ENCODE peak calls at places on chromosomes 7 and 10, in nine cellular contexts. M is HCT116, T is SK-N-SH, G is K562, E is GM23338, V is A549, R is HL-60, I is Panc1, B is HepG2. Q is an unnamed sample.

GRCh38 chr10:116779076-116779687 is 36.8 kb upstream of the HSPA12A start:
- DNase-seq in M (peak), T (no peak), G (no peak), E (no peak), V (no peak), R (no peak), I (no peak), B (no peak), Q (no peak)

GRCh38 chr10:121036431-121036830 is 185.3 kb downstream of the WDR11 start:
- DNase-seq in M (no peak), T (no peak), G (no peak), E (peak), V (no peak), R (no peak), I (no peak), B (no peak), Q (no peak)

GRCh38 chr7:28626191-28626590 is 213.9 kb downstream of the CREB5 start:
- DNase-seq in M (no peak), T (no peak), G (no peak), E (no peak), V (no peak), R (no peak), I (no peak), B (no peak), Q (no peak)

GRCh38 chr7:128872394-128872824 is 9.8 kb downstream of the ATP6V1F start:
- DNase-seq in M (no peak), T (no peak), G (peak), E (peak), V (no peak), R (no peak), I (no peak), B (no peak), Q (no peak)

GRCh38 chr10:48805411-48805810 is 120.7 kb downstream of the WDFY4 start:
- DNase-seq in M (no peak), T (no peak), G (no peak), E (no peak), V (no peak), R (no peak), I (no peak), B (no peak), Q (no peak)

GRCh38 chr10:19659920-19660655 is 156.1 kb upstream of the PLXDC2 start:
- DNase-seq in M (no peak), T (no peak), G (no peak), E (no peak), V (no peak), R (no peak), I (no peak), B (no peak), Q (no peak)

GRCh38 chr7:123633553-123633952 is 22.1 kb upstream of the LMOD2 start:
- DNase-seq in M (no peak), T (peak), G (no peak), E (no peak), V (no peak), R (no peak), I (no peak), B (no peak), Q (no peak)

GRCh38 chr7:4706384-4707032 is 24.4 kb downstream of the FOXK1 start:
- DNase-seq in M (no peak), T (no peak), G (no peak), E (peak), V (no peak), R (peak), I (no peak), B (no peak), Q (no peak)

GRCh38 chr7:107213193-107213788 is 44.5 kb downstream of the HBP1 start:
- DNase-seq in M (no peak), T (no peak), G (no peak), E (no peak), V (no peak), R (no peak), I (no peak), B (no peak), Q (no peak)

GRCh38 chr10:784759-785538 is 95.5 kb upstream of the DIP2C start:
- DNase-seq in M (peak), T (peak), G (peak), E (peak), V (peak), R (peak), I (no peak), B (no peak), Q (no peak)

GRCh38 chr7:139777948-139778841 is at the start of gene HIPK2:
- DNase-seq in M (no peak), T (peak), G (peak), E (peak), V (peak), R (peak), I (no peak), B (peak), Q (no peak)

GRCh38 chr7:114930829-114931655 is 9.1 kb downstream of the MDFIC start:
- DNase-seq in M (no peak), T (no peak), G (no peak), E (no peak), V (no peak), R (no peak), I (no peak), B (no peak), Q (no peak)

GRCh38 chr10:3805791-3806381 is 20.9 kb upstream of the KLF6 start:
- DNase-seq in M (peak), T (no peak), G (peak), E (no peak), V (no peak), R (no peak), I (no peak), B (no peak), Q (no peak)

GRCh38 chr7:66556177-66556548 is 72.5 kb upstream of the KCTD7 start:
- DNase-seq in M (no peak), T (no peak), G (no peak), E (no peak), V (no peak), R (no peak), I (no peak), B (no peak), Q (no peak)

GRCh38 chr10:27564381-27564780 is 60.3 kb downstream of the RAB18 start:
- DNase-seq in M (no peak), T (no peak), G (no peak), E (no peak), V (no peak), R (no peak), I (no peak), B (no peak), Q (no peak)

GRCh38 chr7:35248576-35249536 is 5.0 kb downstream of the TBX20 start:
- DNase-seq in M (no peak), T (no peak), G (peak), E (peak), V (no peak), R (no peak), I (no peak), B (no peak), Q (no peak)

GRCh38 chr7:158377800-158378623 is 209.6 kb downstream of the PTPRN2 start:
- DNase-seq in M (no peak), T (no peak), G (no peak), E (no peak), V (no peak), R (no peak), I (no peak), B (peak), Q (no peak)

GRCh38 chr7:115357213-115357999 is 435.5 kb downstream of the MDFIC start:
- DNase-seq in M (no peak), T (no peak), G (no peak), E (no peak), V (no peak), R (no peak), I (no peak), B (no peak), Q (no peak)

GRCh38 chr10:45379891-45380540 is 6.0 kb downstream of the ALOX5 start:
- DNase-seq in M (no peak), T (no peak), G (no peak), E (no peak), V (no peak), R (peak), I (no peak), B (no peak), Q (no peak)

GRCh38 chr10:132508497-132509443 is 28.8 kb upstream of the INPP5A start:
- DNase-seq in M (no peak), T (peak), G (no peak), E (no peak), V (no peak), R (no peak), I (no peak), B (no peak), Q (no peak)

GRCh38 chr10:49632406-49633317 is 18.8 kb downstream of the CHAT start:
- DNase-seq in M (peak), T (no peak), G (no peak), E (no peak), V (no peak), R (no peak), I (no peak), B (no peak), Q (no peak)

GRCh38 chr10:123287594-123288247 is 133.5 kb downstream of the BUB3 start:
- DNase-seq in M (peak), T (peak), G (no peak), E (no peak), V (peak), R (no peak), I (peak), B (no peak), Q (no peak)

GRCh38 chr7:435518-436366 is 83.9 kb downstream of the PDGFA start:
- DNase-seq in M (no peak), T (no peak), G (no peak), E (no peak), V (peak), R (no peak), I (no peak), B (no peak), Q (no peak)

GRCh38 chr7:85021090-85021704 is 165.7 kb downstream of the SEMA3D start:
- DNase-seq in M (no peak), T (no peak), G (no peak), E (peak), V (peak), R (no peak), I (no peak), B (no peak), Q (no peak)

GRCh38 chr10:77436257-77436780 is 201.3 kb downstream of the KCNMA1 start:
- DNase-seq in M (no peak), T (no peak), G (no peak), E (no peak), V (no peak), R (no peak), I (no peak), B (no peak), Q (no peak)

GRCh38 chr10:44628921-44629320 is 244.0 kb upstream of the CXCL12 start:
- DNase-seq in M (no peak), T (no peak), G (peak), E (peak), V (no peak), R (no peak), I (no peak), B (no peak), Q (no peak)

GRCh38 chr7:132815696-132816334 is 239.5 kb upstream of the PLXNA4 start:
- DNase-seq in M (no peak), T (no peak), G (no peak), E (peak), V (no peak), R (no peak), I (no peak), B (no peak), Q (no peak)

GRCh38 chr10:126421745-126422144 is 33.5 kb upstream of the ADAM12 start:
- DNase-seq in M (no peak), T (no peak), G (no peak), E (no peak), V (no peak), R (no peak), I (no peak), B (no peak), Q (no peak)

GRCh38 chr7:77306231-77307067 is 106.8 kb upstream of the FGL2 start:
- DNase-seq in M (no peak), T (no peak), G (no peak), E (no peak), V (no peak), R (peak), I (no peak), B (peak), Q (no peak)

GRCh38 chr10:97230146-97230545 is 44.4 kb upstream of the SLIT1 start:
- DNase-seq in M (no peak), T (no peak), G (peak), E (no peak), V (no peak), R (no peak), I (no peak), B (no peak), Q (no peak)

GRCh38 chr7:98251251-98251843 is 685 bp downstream of the TECPR1 start:
- DNase-seq in M (no peak), T (no peak), G (no peak), E (peak), V (no peak), R (peak), I (no peak), B (peak), Q (no peak)

GRCh38 chr7:113128028-113128427 is 9.7 kb upstream of the SMIM30 start:
- DNase-seq in M (no peak), T (no peak), G (no peak), E (no peak), V (no peak), R (no peak), I (no peak), B (no peak), Q (no peak)

GRCh38 chr10:79559726-79560125 is 481 bp downstream of the SFTPA2 start:
- DNase-seq in M (no peak), T (no peak), G (no peak), E (no peak), V (no peak), R (no peak), I (no peak), B (no peak), Q (no peak)

GRCh38 chr7:108637049-108637621 is 67.5 kb downstream of the DNAJB9 start:
- DNase-seq in M (no peak), T (no peak), G (no peak), E (no peak), V (no peak), R (no peak), I (no peak), B (no peak), Q (no peak)

GRCh38 chr10:31296754-31297153 is 22.3 kb upstream of the ZEB1 start:
- DNase-seq in M (no peak), T (no peak), G (no peak), E (no peak), V (no peak), R (no peak), I (no peak), B (no peak), Q (no peak)

GRCh38 chr10:127228195-127228785 is 31.9 kb upstream of the INSYN2A start:
- DNase-seq in M (no peak), T (no peak), G (no peak), E (no peak), V (no peak), R (no peak), I (no peak), B (peak), Q (no peak)

GRCh38 chr7:67413670-67414069 is 417.0 kb downstream of the TYW1 start:
- DNase-seq in M (no peak), T (no peak), G (no peak), E (no peak), V (no peak), R (no peak), I (no peak), B (no peak), Q (no peak)

DNA sequence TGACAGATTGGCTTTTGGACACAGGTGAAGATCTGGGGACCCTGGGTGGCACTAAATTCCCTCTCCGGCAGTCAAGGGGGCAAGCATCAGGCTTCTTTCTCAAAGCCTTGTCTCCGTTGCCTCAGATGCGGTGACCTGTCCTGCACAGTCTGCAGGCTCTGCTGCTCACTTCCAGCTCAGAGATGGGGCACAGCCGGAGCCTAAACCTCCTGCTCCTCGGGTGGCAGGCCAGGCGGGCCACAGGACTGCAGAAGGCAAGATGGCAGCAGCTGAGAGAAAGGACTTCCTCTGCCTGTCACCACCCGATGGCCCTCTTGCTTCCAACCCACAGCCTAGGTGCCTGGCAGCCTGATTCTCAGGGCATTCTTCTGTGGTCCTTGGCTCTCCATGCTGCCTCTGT is 44.4 kb downstream of the ZC3HC1 start:
- DNase-seq in M (no peak), T (no peak), G (no peak), E (no peak), V (no peak), R (no peak), I (no peak), B (no peak), Q (no peak)
- TF ChIP-seq REST in M (no peak), T (no peak), G (no peak), E (no peak), V (no peak), R (no peak), I (no peak), B (no peak), Q (no peak)

GRCh38 chr10:70575874-70576802 is 26.4 kb downstream of the PRF1 start:
- DNase-seq in M (peak), T (peak), G (peak), E (no peak), V (no peak), R (peak), I (no peak), B (peak), Q (peak)
- TF ChIP-seq REST in M (no peak), T (no peak), G (no peak), E (no peak), V (no peak), R (no peak), I (no peak), B (no peak), Q (no peak)

DNA sequence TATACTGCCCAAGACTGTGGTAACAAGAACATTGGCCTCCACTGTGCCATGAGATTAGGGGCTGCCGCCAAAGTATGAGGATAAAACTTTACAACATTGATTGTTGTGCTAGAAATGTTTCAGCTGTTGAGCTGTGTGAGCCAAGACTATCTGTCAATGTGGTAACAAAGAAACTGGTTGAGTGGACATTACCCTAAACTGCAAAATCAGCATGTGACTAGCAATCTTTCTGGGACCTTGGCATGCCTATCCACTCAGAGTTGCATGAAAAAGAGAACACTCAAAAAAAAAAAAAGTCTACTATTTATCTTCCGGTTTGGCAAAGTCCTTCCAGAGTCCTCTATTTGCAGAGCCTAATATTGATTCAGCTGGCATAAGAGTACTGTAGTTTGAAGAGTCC is 605.6 kb upstream of the CNTNAP2 start:
- DNase-seq in M (no peak), T (no peak), G (no peak), E (no peak), V (no peak), R (no peak), I (no peak), B (no peak), Q (no peak)
- TF ChIP-seq REST in M (no peak), T (no peak), G (no peak), E (no peak), V (no peak), R (no peak), I (no peak), B (no peak), Q (no peak)

DNA sequence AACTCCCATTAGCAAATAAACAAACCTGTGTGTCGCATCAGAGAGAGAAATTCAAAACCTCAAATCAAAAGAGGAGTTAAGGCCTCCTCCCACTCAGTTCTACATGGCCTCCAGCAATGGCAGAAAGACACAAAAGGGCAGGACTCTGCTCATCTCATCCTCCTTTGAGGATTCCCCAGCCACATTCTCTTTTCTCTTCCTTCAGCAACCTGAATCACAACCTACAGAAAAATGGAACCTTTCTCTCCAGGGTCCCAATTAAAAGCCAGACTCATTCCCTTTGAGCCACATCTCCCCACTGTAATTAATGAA is 7.9 kb downstream of the OSBPL3 start:
- DNase-seq in M (no peak), T (no peak), G (no peak), E (no peak), V (no peak), R (no peak), I (no peak), B (no peak), Q (no peak)
- TF ChIP-seq REST in M (no peak), T (no peak), G (no peak), E (no peak), V (no peak), R (no peak), I (no peak), B (no peak), Q (no peak)

DNA sequence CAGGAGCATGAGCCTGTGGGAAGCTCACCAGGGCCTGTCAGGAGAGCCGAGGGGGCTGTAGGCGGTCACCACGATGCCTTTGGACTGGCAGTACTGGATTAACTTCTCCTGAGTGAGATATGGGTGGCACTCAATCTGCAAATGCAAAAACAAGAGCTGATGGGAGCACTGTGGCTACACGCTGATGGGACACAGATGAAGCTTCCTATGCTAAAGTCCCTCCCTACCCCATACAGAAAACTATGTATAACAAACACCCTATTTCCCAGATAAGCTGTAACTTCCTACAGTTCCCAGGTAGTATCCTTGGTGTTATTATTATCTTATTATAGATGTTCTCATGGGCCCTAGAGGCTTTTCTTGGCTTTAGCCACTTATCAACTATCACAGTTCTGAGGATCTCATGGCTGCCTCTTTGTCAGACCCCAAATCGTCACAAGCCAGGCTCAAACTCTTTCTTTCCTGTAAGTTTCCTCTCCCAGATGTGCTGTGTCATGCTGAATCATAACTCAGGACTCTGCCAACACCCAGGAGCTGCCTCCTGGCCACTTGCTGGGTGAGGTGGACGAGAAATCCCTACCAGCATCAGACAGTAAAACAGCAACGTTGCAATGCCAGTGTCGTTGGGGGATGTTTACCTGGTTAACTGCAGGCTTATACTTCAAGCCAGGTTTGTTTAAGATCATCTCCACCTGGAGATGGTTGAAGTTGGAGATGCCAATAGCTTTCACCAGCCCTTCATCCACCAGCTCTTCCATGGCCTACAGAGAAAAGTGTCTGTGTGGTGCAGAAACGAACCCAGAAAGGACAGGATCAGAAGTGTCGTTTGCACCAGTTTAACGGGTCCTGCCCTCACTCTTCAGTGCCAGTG is 10.3 kb downstream of the AKR1B1 start:
- DNase-seq in M (peak), T (no peak), G (peak), E (no peak), V (peak), R (no peak), I (peak), B (no peak), Q (no peak)
- TF ChIP-seq REST in M (no peak), T (no peak), G (no peak), E (no peak), V (no peak), R (no peak), I (no peak), B (no peak), Q (no peak)

Q was measured in GM12878.